ENCODE peak calls at places on chromosomes 12 and 14, in six cellular contexts. L is heart right ventricle, N is fibroblast of mammary gland, M is PC-3, H is A549, P is lower lobe of right lung. I is an unnamed sample.

GRCh38 chr14:68506021-68506644 is 286.7 kb downstream of the ZFP36L1 start:
- DNase-seq in L (peak; percentile 38), N (peak; percentile 63), M (peak; percentile 71), H (no peak), P (no peak), I (no peak)

GRCh38 chr14:26828741-26829140 is 230.9 kb upstream of the NOVA1 start:
- DNase-seq in L (no peak), N (no peak), M (peak; percentile 26), H (no peak), P (no peak), I (no peak)

GRCh38 chr12:68613209-68613904 is 2.7 kb downstream of the RAP1B start:
- DNase-seq in L (no peak), N (no peak), M (no peak), H (no peak), P (no peak), I (no peak)

GRCh38 chr12:57309420-57309819 is 58.4 kb upstream of the STAC3 start:
- DNase-seq in L (no peak), N (peak; percentile 37), M (peak; percentile 84), H (peak; percentile 43), P (no peak), I (no peak)

GRCh38 chr12:109291531-109292341 is 17.3 kb downstream of the FOXN4 start:
- DNase-seq in L (peak; percentile 74), N (peak; percentile 14), M (no peak), H (no peak), P (no peak), I (no peak)

GRCh38 chr12:7319934-7320333 is 16.1 kb downstream of the ACSM4 start:
- DNase-seq in L (no peak), N (peak; percentile 5), M (peak; percentile 25), H (no peak), P (no peak), I (no peak)

GRCh38 chr14:92988786-92989755 is 66.1 kb downstream of the CHGA start:
- DNase-seq in L (no peak), N (no peak), M (no peak), H (no peak), P (peak; percentile 40), I (no peak)

GRCh38 chr12:42056130-42056529 is 88.5 kb downstream of the GXYLT1 start:
- DNase-seq in L (no peak), N (no peak), M (no peak), H (no peak), P (no peak), I (no peak)

GRCh38 chr14:59267046-59267445 is 78.6 kb downstream of the DAAM1 start:
- DNase-seq in L (no peak), N (no peak), M (no peak), H (no peak), P (no peak), I (no peak)

GRCh38 chr12:718756-719138 is 33.6 kb upstream of the WNK1 start:
- DNase-seq in L (no peak), N (no peak), M (no peak), H (no peak), P (no peak), I (no peak)

GRCh38 chr12:508795-509194 is 49.1 kb downstream of the B4GALNT3 start:
- DNase-seq in L (no peak), N (no peak), M (peak; percentile 81), H (no peak), P (no peak), I (no peak)

GRCh38 chr12:65556676-65557424 is 267.4 kb upstream of the HMGA2 start:
- DNase-seq in L (peak; percentile 79), N (peak; percentile 76), M (peak; percentile 95), H (peak; percentile 82), P (peak; percentile 84), I (no peak)

GRCh38 chr14:36505892-36506731 is 13.9 kb downstream of the NKX2-1 start:
- DNase-seq in L (no peak), N (no peak), M (no peak), H (no peak), P (peak; percentile 69), I (no peak)

GRCh38 chr12:60872219-60872618 is 1276.4 kb downstream of the SLC16A7 start:
- DNase-seq in L (no peak), N (no peak), M (no peak), H (no peak), P (peak; percentile 39), I (no peak)

GRCh38 chr12:124159655-124160054 is 135.2 kb upstream of the RFLNA start:
- DNase-seq in L (no peak), N (no peak), M (no peak), H (no peak), P (no peak), I (no peak)

GRCh38 chr12:47777741-47778558 is 4.9 kb downstream of the SLC48A1 start:
- DNase-seq in L (no peak), N (no peak), M (no peak), H (no peak), P (peak; percentile 57), I (no peak)

GRCh38 chr12:57089259-57090245 is 638 bp downstream of the NAB2 start:
- DNase-seq in L (peak; percentile 81), N (peak; percentile 58), M (peak; percentile 46), H (no peak), P (peak; percentile 88), I (no peak)

GRCh38 chr12:30756074-30756473 is 1.3 kb upstream of the CAPRIN2 start:
- DNase-seq in L (no peak), N (no peak), M (no peak), H (peak; percentile 31), P (no peak), I (no peak)

GRCh38 chr12:40183745-40184144 is 41.1 kb upstream of the LRRK2 start:
- DNase-seq in L (no peak), N (no peak), M (no peak), H (no peak), P (no peak), I (no peak)

GRCh38 chr12:68913682-68914081 is 19.3 kb downstream of the CPM start:
- DNase-seq in L (no peak), N (peak; percentile 81), M (no peak), H (no peak), P (no peak), I (no peak)

GRCh38 chr12:63918788-63919300 is 74.3 kb downstream of the SRGAP1 start:
- DNase-seq in L (no peak), N (peak; percentile 95), M (peak; percentile 95), H (peak; percentile 96), P (no peak), I (peak; percentile 39)

GRCh38 chr12:46430340-46430948 is 57.9 kb upstream of the SLC38A2 start:
- DNase-seq in L (no peak), N (peak; percentile 89), M (peak; percentile 95), H (peak; percentile 93), P (no peak), I (peak; percentile 91)

GRCh38 chr12:25121916-25122315 is 73.0 kb downstream of the DNAI7 start:
- DNase-seq in L (no peak), N (peak; percentile 42), M (no peak), H (no peak), P (no peak), I (no peak)

GRCh38 chr14:71918955-71919354 is 13.3 kb upstream of the RGS6 start:
- DNase-seq in L (no peak), N (no peak), M (no peak), H (no peak), P (no peak), I (no peak)

GRCh38 chr14:58752782-58753181 is 115.0 kb downstream of the DACT1 start:
- DNase-seq in L (peak; percentile 85), N (no peak), M (no peak), H (peak; percentile 44), P (peak; percentile 88), I (peak; percentile 79)

GRCh38 chr14:49939884-49940510 is 47.1 kb downstream of the ARF6 start:
- DNase-seq in L (no peak), N (no peak), M (no peak), H (no peak), P (no peak), I (no peak)

GRCh38 chr12:30806989-30807694 is 52.4 kb upstream of the CAPRIN2 start:
- DNase-seq in L (no peak), N (peak; percentile 80), M (peak; percentile 80), H (peak; percentile 76), P (no peak), I (no peak)

GRCh38 chr12:71948390-71948789 is 9.7 kb downstream of the TPH2 start:
- DNase-seq in L (no peak), N (no peak), M (no peak), H (no peak), P (no peak), I (no peak)

GRCh38 chr14:85175556-85175955 is 354.4 kb upstream of the FLRT2 start:
- DNase-seq in L (no peak), N (peak; percentile 76), M (no peak), H (no peak), P (no peak), I (no peak)

GRCh38 chr14:103130965-103131364 is 7.7 kb downstream of the TNFAIP2 start:
- DNase-seq in L (no peak), N (peak; percentile 85), M (peak; percentile 65), H (no peak), P (no peak), I (no peak)

GRCh38 chr12:112979281-112979680 is 962 bp downstream of the OAS2 start:
- DNase-seq in L (no peak), N (no peak), M (peak; percentile 5), H (no peak), P (no peak), I (no peak)

GRCh38 chr12:57890191-57891120 is 43.9 kb upstream of the CTDSP2 start:
- DNase-seq in L (no peak), N (peak; percentile 68), M (peak; percentile 91), H (peak; percentile 73), P (no peak), I (no peak)

GRCh38 chr12:123705935-123706334 is 6.2 kb upstream of the ATP6V0A2 start:
- DNase-seq in L (no peak), N (peak; percentile 39), M (peak; percentile 25), H (peak; percentile 57), P (no peak), I (no peak)

GRCh38 chr14:105212541-105213305 is 31.6 kb upstream of the NUDT14 start:
- DNase-seq in L (no peak), N (no peak), M (no peak), H (no peak), P (no peak), I (no peak)
- TF ChIP-seq CTCF in L (no peak), N (no peak), M (no peak), H (no peak), P (no peak), I (no peak)

GRCh38 chr12:120247621-120248030 is 17.9 kb downstream of the PXN start:
- DNase-seq in L (no peak), N (peak; percentile 94), M (peak; percentile 61), H (peak; percentile 53), P (no peak), I (no peak)
- H3K4me3 ChIP-seq in L (peak overlapping the region; percentile 29), N (no peak overlapping the region), M (peak overlapping the region; percentile 5), H (no peak overlapping the region), P (no peak overlapping the region), I (no peak overlapping the region)

GRCh38 chr12:93968928-93969327 is 179.4 kb upstream of the PLXNC1 start:
- DNase-seq in L (no peak), N (no peak), M (no peak), H (no peak), P (no peak), I (no peak)
- TF ChIP-seq CTCF in L (no peak), N (no peak), M (no peak), H (no peak), P (no peak), I (no peak)

GRCh38 chr12:21828779-21829178 is 54.3 kb upstream of the KCNJ8 start:
- DNase-seq in L (no peak), N (peak; percentile 92), M (no peak), H (no peak), P (no peak), I (no peak)
- H3K4me3 ChIP-seq in L (no peak overlapping the region), N (no peak overlapping the region), M (no peak overlapping the region), H (no peak overlapping the region), P (no peak overlapping the region), I (no peak overlapping the region)

GRCh38 chr12:26614217-26614616 is 218.8 kb downstream of the ITPR2 start:
- DNase-seq in L (peak; percentile 25), N (peak; percentile 35), M (peak; percentile 56), H (peak; percentile 49), P (no peak), I (no peak)
- TF ChIP-seq CTCF in L (peak; percentile 61), N (peak; percentile 70), M (peak; percentile 95), H (peak; percentile 53), P (peak; percentile 38), I (peak; percentile 83)

I was measured in epithelial cell of proximal tubule.